ENCODE peak calls at places on chromosomes 4 and X, in five cellular contexts. V is cardiac muscle cell, U is A673, X is stomach, P is upper lobe of right lung. T is an unnamed sample.

GRCh38 chrX:111467896-111468295 is 43.5 kb upstream of the SERTM2 start:
- DNase-seq in V (peak; percentile 52), U (no peak), X (no peak), P (peak; percentile 46), T (peak; percentile 71)

GRCh38 chr4:31366041-31366440 is 645.9 kb downstream of the PCDH7 start:
- DNase-seq in V (no peak), U (no peak), X (no peak), P (no peak), T (no peak)

GRCh38 chrX:100975212-100975611 is 5.7 kb downstream of the ARL13A start:
- DNase-seq in V (no peak), U (no peak), X (no peak), P (no peak), T (no peak)

GRCh38 chrX:22575161-22575845 is 302.6 kb downstream of the CBLL2 start:
- DNase-seq in V (no peak), U (no peak), X (no peak), P (no peak), T (no peak)

GRCh38 chr4:169270156-169270809 is 473 bp downstream of the SH3RF1 start:
- DNase-seq in V (peak; percentile 65), U (peak; percentile 82), X (peak; percentile 71), P (peak; percentile 84), T (peak; percentile 90)

GRCh38 chr4:67250497-67250896 is 294.8 kb downstream of the CENPC start:
- DNase-seq in V (no peak), U (no peak), X (no peak), P (no peak), T (no peak)

GRCh38 chr4:78774395-78774794 is 1.8 kb upstream of the BMP2K start:
- DNase-seq in V (no peak), U (no peak), X (no peak), P (no peak), T (no peak)

GRCh38 chr4:14247767-14248166 is 620.2 kb upstream of the BOD1L1 start:
- DNase-seq in V (peak; percentile 10), U (no peak), X (no peak), P (no peak), T (no peak)

GRCh38 chr4:111494471-111494870 is 650.8 kb upstream of the FAM241A start:
- DNase-seq in V (no peak), U (no peak), X (no peak), P (no peak), T (no peak)

GRCh38 chr4:154807042-154807630 is 26.1 kb downstream of the RBM46 start:
- DNase-seq in V (no peak), U (peak; percentile 51), X (no peak), P (no peak), T (no peak)

GRCh38 chr4:137635596-137635995 is 103.3 kb upstream of the PCDH18 start:
- DNase-seq in V (no peak), U (peak; percentile 95), X (no peak), P (no peak), T (no peak)

GRCh38 chr4:81260443-81261102 is 45.6 kb upstream of the PRKG2 start:
- DNase-seq in V (no peak), U (peak; percentile 9), X (no peak), P (no peak), T (no peak)

GRCh38 chr4:137212601-137213000 is 319.7 kb downstream of the PCDH18 start:
- DNase-seq in V (no peak), U (no peak), X (no peak), P (no peak), T (no peak)

GRCh38 chrX:97895751-97896150 is 1012.0 kb downstream of the RPA4 start:
- DNase-seq in V (no peak), U (no peak), X (no peak), P (no peak), T (no peak)

GRCh38 chrX:1165535-1166196 is 46.8 kb downstream of the CRLF2 start:
- DNase-seq in V (peak; percentile 38), U (peak; percentile 76), X (no peak), P (no peak), T (no peak)

GRCh38 chr4:100290585-100290984 is 100.3 kb upstream of the DDIT4L start:
- DNase-seq in V (no peak), U (no peak), X (no peak), P (no peak), T (no peak)

GRCh38 chrX:37926700-37927099 is 79.3 kb upstream of the DYNLT3 start:
- DNase-seq in V (peak; percentile 30), U (peak; percentile 69), X (no peak), P (no peak), T (no peak)

GRCh38 chr4:74047152-74047551 is 8.7 kb upstream of the CXCL3 start:
- DNase-seq in V (no peak), U (no peak), X (no peak), P (no peak), T (no peak)

GRCh38 chr4:61299316-61299715 is 99.2 kb downstream of the ADGRL3 start:
- DNase-seq in V (no peak), U (no peak), X (no peak), P (no peak), T (no peak)

GRCh38 chr4:75512336-75513211 is 1.6 kb downstream of the RCHY1 start:
- DNase-seq in V (peak; percentile 10), U (no peak), X (no peak), P (no peak), T (no peak)

GRCh38 chr4:75513529-75514130 is 573 bp downstream of the RCHY1 start:
- DNase-seq in V (no peak), U (no peak), X (no peak), P (no peak), T (no peak)

GRCh38 chr4:75514131-75514948 is at the start of the genes RCHY1 and THAP6:
- DNase-seq in V (peak; percentile 99), U (peak; percentile 96), X (peak; percentile 96), P (peak; percentile 98), T (peak; percentile 99)

GRCh38 chr4:75514949-75515612 is 808 bp downstream of the THAP6 start:
- DNase-seq in V (no peak), U (no peak), X (no peak), P (no peak), T (no peak)

GRCh38 chr4:75511841-75512240 is 2.4 kb downstream of the RCHY1 start:
- DNase-seq in V (no peak), U (no peak), X (no peak), P (no peak), T (no peak)
- H3K27ac ChIP-seq in V (peak overlapping the region; percentile 41), U (no peak overlapping the region), X (peak overlapping the region; percentile 93), P (peak overlapping the region; percentile 71), T (no peak overlapping the region)

GRCh38 chrX:135009838-135010237 is 12.5 kb downstream of the RTL8B start:
- DNase-seq in V (no peak), U (no peak), X (no peak), P (no peak), T (no peak)
- H3K4me3 ChIP-seq in V (no peak overlapping the region), U (no peak overlapping the region), X (no peak overlapping the region), P (no peak overlapping the region), T (no peak overlapping the region)

DNA sequence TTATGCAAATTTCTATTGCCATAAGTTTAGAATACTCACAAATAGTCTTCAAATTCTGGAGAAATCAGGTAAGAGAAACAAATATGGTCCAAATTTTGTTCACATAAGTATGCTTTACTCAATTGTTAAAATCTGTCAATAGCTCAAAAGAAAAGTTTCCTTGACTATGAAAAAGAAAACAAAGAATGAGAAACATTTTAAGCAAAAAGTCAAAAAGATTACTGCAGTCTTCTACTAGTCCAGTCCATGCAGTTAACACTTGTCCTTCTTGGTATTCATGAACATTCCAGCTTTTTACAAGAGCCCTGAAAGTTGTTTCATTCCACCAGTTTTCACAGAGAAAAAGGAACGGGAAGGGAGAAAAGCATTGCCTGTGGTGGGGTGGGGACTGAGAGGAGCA is 54.7 kb upstream of the ZXDA start:
- DNase-seq in V (no peak), U (no peak), X (no peak), P (no peak), T (no peak)
- H3K9me3 ChIP-seq in V (no peaks in the 10 kb centered on the region), U (peaks cover 26% of the 10 kb centered on the region), X (peaks cover 6% of the 10 kb centered on the region), P (no peaks in the 10 kb centered on the region), T (no peaks in the 10 kb centered on the region)

DNA sequence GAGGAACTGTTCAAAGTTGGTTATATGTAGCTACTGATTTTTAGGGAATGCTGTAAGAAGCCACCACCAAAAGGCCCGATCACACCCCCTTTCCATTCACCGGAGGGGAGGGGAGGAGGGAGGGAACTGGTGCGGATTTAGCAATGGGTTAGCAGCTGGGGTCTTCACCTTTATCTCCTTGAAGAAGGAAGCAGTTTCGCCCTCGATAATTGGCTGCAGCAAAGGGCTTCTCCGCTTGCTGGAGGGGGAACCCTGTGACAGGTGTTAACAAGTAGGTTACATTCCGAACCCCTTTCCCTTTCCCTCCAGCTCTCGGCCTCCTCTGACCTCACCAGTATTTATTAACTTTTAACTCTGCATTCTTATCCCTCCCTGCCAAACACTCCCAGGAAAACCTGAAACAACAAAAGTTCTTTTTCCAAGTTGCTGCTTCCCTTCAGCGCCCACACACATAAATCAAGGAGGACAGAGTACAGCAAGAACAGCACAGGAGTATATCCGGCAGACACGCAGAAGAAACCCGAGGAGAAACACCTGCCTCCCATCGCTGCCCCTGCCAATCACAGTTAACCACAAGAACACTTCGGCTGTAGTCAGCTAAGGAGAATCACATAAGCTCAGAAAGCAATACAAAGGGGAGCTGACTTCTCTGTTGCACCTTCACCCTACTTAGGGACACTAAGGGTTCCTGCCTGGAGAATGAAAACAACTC is 39.8 kb upstream of the NAP1L5 start:
- DNase-seq in V (no peak), U (no peak), X (peak; percentile 44), P (no peak), T (no peak)
- H3K27ac ChIP-seq in V (peak overlapping the region; percentile 38), U (no peak overlapping the region), X (peak overlapping the region; percentile 77), P (peak overlapping the region; percentile 13), T (peak overlapping the region; percentile 53)

GRCh38 chr4:26023191-26023972 is 109.4 kb downstream of the SMIM20 start:
- DNase-seq in V (no peak), U (no peak), X (no peak), P (no peak), T (no peak)

GRCh38 chr4:26022346-26022891 is 108.4 kb downstream of the SMIM20 start:
- DNase-seq in V (no peak), U (no peak), X (peak; percentile 68), P (no peak), T (peak; percentile 65)

GRCh38 chr4:26020083-26020668 is 106.2 kb downstream of the SMIM20 start:
- DNase-seq in V (no peak), U (no peak), X (no peak), P (no peak), T (no peak)

GRCh38 chr4:26021417-26022345 is 107.7 kb downstream of the SMIM20 start:
- DNase-seq in V (no peak), U (no peak), X (no peak), P (no peak), T (no peak)

GRCh38 chr4:26020896-26021295 is 106.9 kb downstream of the SMIM20 start:
- DNase-seq in V (no peak), U (no peak), X (no peak), P (no peak), T (no peak)
- H3K4me3 ChIP-seq in V (no peak overlapping the region), U (no peak overlapping the region), X (no peak overlapping the region), P (no peak overlapping the region), T (no peak overlapping the region)

DNA sequence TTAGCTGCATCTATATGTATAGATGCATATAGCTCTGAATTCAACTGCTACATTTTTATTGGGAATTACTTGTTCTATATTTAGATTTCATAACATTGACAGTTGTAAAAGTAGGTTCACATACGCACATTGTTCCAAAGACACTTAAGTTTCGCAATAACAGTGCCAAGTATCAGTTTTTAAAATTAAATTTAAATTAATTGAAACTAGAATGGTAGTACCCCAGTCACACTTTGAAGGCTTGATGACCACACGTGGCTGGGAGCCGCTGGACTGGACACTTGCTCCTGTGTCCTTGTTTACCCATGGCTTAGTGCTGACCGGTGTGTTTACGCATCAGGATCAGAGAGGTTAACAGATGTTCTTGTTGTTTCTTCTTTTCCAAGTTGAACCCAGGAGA is 140.7 kb upstream of the PSAPL1 start:
- DNase-seq in V (no peak), U (no peak), X (no peak), P (no peak), T (no peak)
- H3K9me3 ChIP-seq in V (no peaks in the 10 kb centered on the region), U (peaks cover 17% of the 10 kb centered on the region), X (peaks cover 61% of the 10 kb centered on the region), P (peaks cover 31% of the 10 kb centered on the region), T (peaks cover 24% of the 10 kb centered on the region)

T was measured in aorta.